ENCODE peak calls at places on chromosomes 7 and 10, in four cellular contexts. One of them, this sample, is unnamed.

GRCh38 chr7:30920584-30921539 is 9.2 kb downstream of the AQP1 start:
- DNase-seq in MM.1S: no peak
- DNase-seq in dorsolateral prefrontal cortex: peak; percentile 7
- DNase-seq in mucosa of descending colon: peak; percentile 48
- DNase-seq in this sample: no peak

GRCh38 chr7:37046680-37047079 is 322.4 kb upstream of the AOAH start:
- DNase-seq in MM.1S: no peak
- DNase-seq in dorsolateral prefrontal cortex: no peak
- DNase-seq in mucosa of descending colon: no peak
- DNase-seq in this sample: no peak

GRCh38 chr7:26461508-26461907 is 169.8 kb downstream of the SNX10 start:
- DNase-seq in MM.1S: no peak
- DNase-seq in dorsolateral prefrontal cortex: no peak
- DNase-seq in mucosa of descending colon: no peak
- DNase-seq in this sample: no peak

GRCh38 chr7:155369-156000 is 36.9 kb upstream of the FAM20C start:
- DNase-seq in MM.1S: no peak
- DNase-seq in dorsolateral prefrontal cortex: no peak
- DNase-seq in mucosa of descending colon: no peak
- DNase-seq in this sample: no peak

GRCh38 chr7:22200238-22200637 is 156.7 kb downstream of the RAPGEF5 start:
- DNase-seq in MM.1S: no peak
- DNase-seq in dorsolateral prefrontal cortex: no peak
- DNase-seq in mucosa of descending colon: no peak
- DNase-seq in this sample: no peak

GRCh38 chr7:151696738-151697514 is 177.2 kb upstream of the RHEB start:
- DNase-seq in MM.1S: no peak
- DNase-seq in dorsolateral prefrontal cortex: no peak
- DNase-seq in mucosa of descending colon: peak; percentile 84
- DNase-seq in this sample: no peak

GRCh38 chr7:78112488-78112887 is 313.9 kb downstream of the PHTF2 start:
- DNase-seq in MM.1S: no peak
- DNase-seq in dorsolateral prefrontal cortex: no peak
- DNase-seq in mucosa of descending colon: no peak
- DNase-seq in this sample: no peak

GRCh38 chr7:5586279-5586962 is 162.8 kb upstream of the TNRC18 start:
- DNase-seq in MM.1S: no peak
- DNase-seq in dorsolateral prefrontal cortex: no peak
- DNase-seq in mucosa of descending colon: no peak
- DNase-seq in this sample: no peak

GRCh38 chr7:37081436-37081835 is 357.1 kb upstream of the AOAH start:
- DNase-seq in MM.1S: peak; percentile 47
- DNase-seq in dorsolateral prefrontal cortex: no peak
- DNase-seq in mucosa of descending colon: no peak
- DNase-seq in this sample: no peak

GRCh38 chr7:15213093-15213492 is 310.5 kb upstream of the DGKB start:
- DNase-seq in MM.1S: no peak
- DNase-seq in dorsolateral prefrontal cortex: no peak
- DNase-seq in mucosa of descending colon: no peak
- DNase-seq in this sample: no peak

GRCh38 chr7:44962483-44963251 is 16.1 kb downstream of the MYO1G start:
- DNase-seq in MM.1S: no peak
- DNase-seq in dorsolateral prefrontal cortex: peak; percentile 36
- DNase-seq in mucosa of descending colon: no peak
- DNase-seq in this sample: no peak

GRCh38 chr7:12635830-12636229 is 51.6 kb upstream of the ARL4A start:
- DNase-seq in MM.1S: peak; percentile 82
- DNase-seq in dorsolateral prefrontal cortex: no peak
- DNase-seq in mucosa of descending colon: no peak
- DNase-seq in this sample: no peak

GRCh38 chr7:77354914-77355313 is 61.2 kb downstream of the GSAP start:
- DNase-seq in MM.1S: no peak
- DNase-seq in dorsolateral prefrontal cortex: no peak
- DNase-seq in mucosa of descending colon: no peak
- DNase-seq in this sample: no peak

GRCh38 chr10:79346012-79346340 is 1.3 kb upstream of the PPIF start:
- DNase-seq in MM.1S: no peak
- DNase-seq in dorsolateral prefrontal cortex: no peak
- DNase-seq in mucosa of descending colon: no peak
- DNase-seq in this sample: no peak

GRCh38 chr7:141045126-141045841 is 28.6 kb upstream of the TMEM178B start:
- DNase-seq in MM.1S: no peak
- DNase-seq in dorsolateral prefrontal cortex: no peak
- DNase-seq in mucosa of descending colon: no peak
- DNase-seq in this sample: no peak

GRCh38 chr10:7700577-7701125 is 2.5 kb upstream of the ITIH2 start:
- DNase-seq in MM.1S: no peak
- DNase-seq in dorsolateral prefrontal cortex: no peak
- DNase-seq in mucosa of descending colon: no peak
- DNase-seq in this sample: no peak

GRCh38 chr7:67595421-67595820 is 598.8 kb downstream of the TYW1 start:
- DNase-seq in MM.1S: no peak
- DNase-seq in dorsolateral prefrontal cortex: no peak
- DNase-seq in mucosa of descending colon: no peak
- DNase-seq in this sample: no peak

GRCh38 chr7:106484562-106484961 is 176.4 kb downstream of the CCDC71L start:
- DNase-seq in MM.1S: no peak
- DNase-seq in dorsolateral prefrontal cortex: no peak
- DNase-seq in mucosa of descending colon: no peak
- DNase-seq in this sample: no peak

GRCh38 chr10:71857934-71858890 is 7.2 kb upstream of the PSAP start:
- DNase-seq in MM.1S: no peak
- DNase-seq in dorsolateral prefrontal cortex: no peak
- DNase-seq in mucosa of descending colon: no peak
- DNase-seq in this sample: no peak

GRCh38 chr7:24763303-24763901 is 6.1 kb upstream of the GSDME start:
- DNase-seq in MM.1S: no peak
- DNase-seq in dorsolateral prefrontal cortex: no peak
- DNase-seq in mucosa of descending colon: no peak
- DNase-seq in this sample: no peak

GRCh38 chr7:108197371-108198091 is 67.4 kb upstream of the LAMB4 start:
- DNase-seq in MM.1S: no peak
- DNase-seq in dorsolateral prefrontal cortex: no peak
- DNase-seq in mucosa of descending colon: no peak
- DNase-seq in this sample: no peak

GRCh38 chr7:91083855-91084644 is 180.2 kb upstream of the FZD1 start:
- DNase-seq in MM.1S: no peak
- DNase-seq in dorsolateral prefrontal cortex: no peak
- DNase-seq in mucosa of descending colon: no peak
- DNase-seq in this sample: no peak

GRCh38 chr7:128266891-128267839 is 26.1 kb downstream of the LEP start:
- DNase-seq in MM.1S: no peak
- DNase-seq in dorsolateral prefrontal cortex: peak; percentile 35
- DNase-seq in mucosa of descending colon: no peak
- DNase-seq in this sample: peak; percentile 13

GRCh38 chr10:98172495-98172894 is 38.0 kb downstream of the R3HCC1L start:
- DNase-seq in MM.1S: no peak
- DNase-seq in dorsolateral prefrontal cortex: no peak
- DNase-seq in mucosa of descending colon: no peak
- DNase-seq in this sample: no peak

GRCh38 chr10:80275135-80275498 is 14.3 kb downstream of the MAT1A start:
- DNase-seq in MM.1S: no peak
- DNase-seq in dorsolateral prefrontal cortex: no peak
- DNase-seq in mucosa of descending colon: no peak
- DNase-seq in this sample: no peak

GRCh38 chr7:30222519-30223213 is 61.7 kb upstream of the ZNRF2 start:
- DNase-seq in MM.1S: no peak
- DNase-seq in dorsolateral prefrontal cortex: peak; percentile 31
- DNase-seq in mucosa of descending colon: no peak
- DNase-seq in this sample: no peak

GRCh38 chr10:124640538-124641231 is 103.5 kb downstream of the FAM53B start:
- DNase-seq in MM.1S: no peak
- DNase-seq in dorsolateral prefrontal cortex: no peak
- DNase-seq in mucosa of descending colon: peak; percentile 65
- DNase-seq in this sample: no peak

GRCh38 chr7:19404912-19405329 is 259.7 kb upstream of the FERD3L start:
- DNase-seq in MM.1S: no peak
- DNase-seq in dorsolateral prefrontal cortex: no peak
- DNase-seq in mucosa of descending colon: no peak
- DNase-seq in this sample: peak; percentile 97

DNA sequence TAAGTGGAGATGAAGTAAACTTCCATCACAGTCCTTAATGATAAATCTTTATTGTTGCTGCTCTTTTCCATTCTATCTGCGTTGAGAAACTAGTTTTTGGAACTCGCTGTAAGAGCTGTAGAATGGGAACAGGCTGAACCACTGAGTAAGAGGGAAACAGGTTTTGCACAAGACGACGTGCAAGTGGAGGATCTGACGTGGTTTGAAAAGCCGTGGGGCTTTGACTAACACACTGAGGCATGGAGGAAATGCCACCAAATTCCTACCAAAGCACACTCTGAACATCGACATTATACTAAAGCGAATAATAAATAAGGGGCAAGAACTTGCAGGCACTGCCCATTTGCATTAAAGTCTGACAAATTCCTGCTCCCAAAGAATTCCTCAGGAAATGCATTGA is 160.6 kb downstream of the KLF6 start:
- DNase-seq in MM.1S: no peak
- DNase-seq in dorsolateral prefrontal cortex: no peak
- DNase-seq in mucosa of descending colon: no peak
- DNase-seq in this sample: peak; percentile 4
- H3K4me3 ChIP-seq in MM.1S: no peak overlapping the region
- H3K4me3 ChIP-seq in dorsolateral prefrontal cortex: no peak overlapping the region
- H3K4me3 ChIP-seq in mucosa of descending colon: no peak overlapping the region
- H3K4me3 ChIP-seq in this sample: no peak overlapping the region

DNA sequence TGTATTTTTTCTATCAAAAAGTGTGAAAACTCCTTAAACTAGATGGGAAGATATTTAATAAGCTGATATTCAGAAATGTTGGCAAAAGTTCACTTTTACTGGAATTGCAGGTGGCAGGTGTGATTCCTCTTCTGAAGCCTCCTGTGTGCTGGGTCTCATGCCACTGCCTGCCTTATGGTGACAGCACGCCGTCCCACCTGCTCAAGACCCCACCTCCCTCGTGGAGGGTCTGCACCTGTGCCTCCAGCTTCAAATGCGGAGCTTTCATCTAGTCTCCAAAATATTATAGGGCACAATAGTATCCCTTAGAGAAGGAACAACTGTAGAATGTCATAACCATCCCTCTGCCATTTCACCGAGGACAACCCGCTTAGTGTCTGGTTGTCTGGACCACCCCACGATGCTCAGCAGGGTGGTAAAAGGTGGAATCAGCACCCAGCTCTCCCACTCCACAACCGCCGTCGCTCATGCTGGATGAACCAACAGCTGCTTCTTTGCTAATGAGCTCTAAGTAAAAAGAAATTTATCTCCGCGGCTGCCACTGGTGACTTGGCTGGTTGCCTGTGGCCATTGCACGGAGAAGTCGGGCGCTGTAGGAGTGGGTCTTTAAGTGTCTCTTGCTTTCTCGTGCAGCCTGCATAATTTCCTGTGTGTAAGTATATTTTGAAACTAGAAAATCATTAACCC is 119.3 kb upstream of the TCERG1L start:
- DNase-seq in MM.1S: no peak
- DNase-seq in dorsolateral prefrontal cortex: no peak
- DNase-seq in mucosa of descending colon: no peak
- DNase-seq in this sample: no peak
- TF ChIP-seq CTCF in MM.1S: no peak
- TF ChIP-seq CTCF in dorsolateral prefrontal cortex: no peak
- TF ChIP-seq CTCF in mucosa of descending colon: no peak
- TF ChIP-seq CTCF in this sample: no peak

GRCh38 chr7:144454256-144455039 is 51.0 kb upstream of the NOBOX start:
- DNase-seq in MM.1S: peak; percentile 21
- DNase-seq in dorsolateral prefrontal cortex: no peak
- DNase-seq in mucosa of descending colon: no peak
- DNase-seq in this sample: no peak

GRCh38 chr7:144455040-144455404 is 51.5 kb upstream of the NOBOX start:
- DNase-seq in MM.1S: no peak
- DNase-seq in dorsolateral prefrontal cortex: no peak
- DNase-seq in mucosa of descending colon: no peak
- DNase-seq in this sample: no peak

GRCh38 chr7:144452064-144452463 is 48.6 kb upstream of the NOBOX start:
- DNase-seq in MM.1S: peak; percentile 28
- DNase-seq in dorsolateral prefrontal cortex: no peak
- DNase-seq in mucosa of descending colon: no peak
- DNase-seq in this sample: no peak
- H3K4me3 ChIP-seq in MM.1S: no peak overlapping the region
- H3K4me3 ChIP-seq in dorsolateral prefrontal cortex: no peak overlapping the region
- H3K4me3 ChIP-seq in mucosa of descending colon: no peak overlapping the region
- H3K4me3 ChIP-seq in this sample: no peak overlapping the region

GRCh38 chr10:82943142-82943541 is 1068.1 kb downstream of the NRG3 start:
- DNase-seq in MM.1S: no peak
- DNase-seq in dorsolateral prefrontal cortex: no peak
- DNase-seq in mucosa of descending colon: no peak
- DNase-seq in this sample: no peak
- TF ChIP-seq CTCF in MM.1S: no peak
- TF ChIP-seq CTCF in dorsolateral prefrontal cortex: no peak
- TF ChIP-seq CTCF in mucosa of descending colon: no peak
- TF ChIP-seq CTCF in this sample: no peak

GRCh38 chr10:6086375-6087233 is 2.2 kb upstream of the RBM17 start:
- DNase-seq in MM.1S: peak; percentile 90
- DNase-seq in dorsolateral prefrontal cortex: peak; percentile 90
- DNase-seq in mucosa of descending colon: peak; percentile 94
- DNase-seq in this sample: peak; percentile 44
- H3K4me3 ChIP-seq in MM.1S: peak overlapping the region; percentile 26
- H3K4me3 ChIP-seq in dorsolateral prefrontal cortex: no peak overlapping the region
- H3K4me3 ChIP-seq in mucosa of descending colon: no peak overlapping the region
- H3K4me3 ChIP-seq in this sample: no peak overlapping the region

GRCh38 chr10:27759483-27760281 is 14.1 kb upstream of the MKX start:
- DNase-seq in MM.1S: no peak
- DNase-seq in dorsolateral prefrontal cortex: no peak
- DNase-seq in mucosa of descending colon: no peak
- DNase-seq in this sample: no peak
- TF ChIP-seq CTCF in MM.1S: peak; percentile 18
- TF ChIP-seq CTCF in dorsolateral prefrontal cortex: no peak
- TF ChIP-seq CTCF in mucosa of descending colon: no peak
- TF ChIP-seq CTCF in this sample: no peak

DNA sequence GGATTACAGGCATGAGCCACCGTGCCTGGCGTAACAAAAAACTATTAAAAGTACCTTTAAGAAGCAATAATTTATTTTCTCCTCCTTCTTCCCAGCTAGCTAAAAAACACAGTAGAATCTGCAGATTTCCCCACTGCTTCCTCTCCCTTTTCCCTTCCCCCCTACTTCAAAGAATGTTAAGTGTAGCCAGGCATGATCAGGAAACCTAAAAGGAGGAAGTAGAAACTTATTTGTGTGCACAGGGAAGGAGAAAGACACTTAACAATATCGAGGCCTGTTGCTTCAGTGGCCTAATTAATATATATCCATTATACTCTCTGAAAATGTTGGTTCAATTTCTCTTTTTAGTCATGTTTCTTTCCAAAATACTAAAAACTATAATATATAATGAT is 127.7 kb downstream of the NRBF2 start:
- DNase-seq in MM.1S: no peak
- DNase-seq in dorsolateral prefrontal cortex: no peak
- DNase-seq in mucosa of descending colon: no peak
- DNase-seq in this sample: no peak
- H3K4me3 ChIP-seq in MM.1S: no peak overlapping the region
- H3K4me3 ChIP-seq in dorsolateral prefrontal cortex: no peak overlapping the region
- H3K4me3 ChIP-seq in mucosa of descending colon: no peak overlapping the region
- H3K4me3 ChIP-seq in this sample: no peak overlapping the region

This sample was measured in astrocyte of the cerebellum.